ENCODE peak calls at places on chromosomes 2 and 18, in four cellular contexts. B, O, S and Y are unnamed samples.

GRCh38 chr18:49026501-49027378 is 76.0 kb upstream of the SMAD7 start:
- DNase-seq in B (peak; percentile 38), S (no peak), O (no peak), Y (no peak)

GRCh38 chr2:224723606-224724217 is 7.5 kb upstream of the CCDC195 start:
- DNase-seq in B (no peak), O (no peak), S (no peak), Y (no peak)

GRCh38 chr2:152132321-152132720 is 33.5 kb upstream of the CACNB4 start:
- DNase-seq in S (no peak), B (no peak), O (no peak), Y (no peak)

GRCh38 chr2:186554850-186555785 is 34.7 kb upstream of the ITGAV start:
- DNase-seq in B (no peak), O (no peak), S (no peak), Y (no peak)

GRCh38 chr18:49985246-49985645 is 171.9 kb upstream of the ACAA2 start:
- DNase-seq in B (no peak), S (no peak), O (no peak), Y (no peak)

GRCh38 chr2:64888591-64889309 is 100.4 kb upstream of the SLC1A4 start:
- DNase-seq in O (no peak), B (peak; percentile 70), S (no peak), Y (peak; percentile 55)

GRCh38 chr2:56337342-56337741 is 153.6 kb downstream of the CCDC85A start:
- DNase-seq in B (no peak), S (no peak), O (no peak), Y (no peak)

GRCh38 chr18:26103579-26103978 is 13.2 kb upstream of the SS18 start:
- DNase-seq in O (peak; percentile 14), B (peak; percentile 84), S (peak; percentile 54), Y (no peak)

GRCh38 chr18:111292-112014 is 46.9 kb upstream of the USP14 start:
- DNase-seq in B (peak; percentile 85), O (peak; percentile 78), S (no peak), Y (no peak)

GRCh38 chr2:217993817-217994459 is 8.9 kb downstream of the TNS1 start:
- DNase-seq in O (peak; percentile 27), B (peak; percentile 93), S (peak; percentile 46), Y (no peak)

GRCh38 chr2:100407600-100407999 is 9.9 kb downstream of the CHST10 start:
- DNase-seq in B (no peak), O (no peak), S (no peak), Y (no peak)

GRCh38 chr2:37156857-37157714 is at the start of gene EIF2AK2:
- DNase-seq in B (peak; percentile 86), S (peak; percentile 58), O (peak; percentile 91), Y (no peak)

GRCh38 chr18:74454279-74454741 is 2.8 kb downstream of the DIPK1C start:
- DNase-seq in O (no peak), S (no peak), B (no peak), Y (no peak)

GRCh38 chr2:188395903-188396699 is 104.4 kb downstream of the GULP1 start:
- DNase-seq in S (no peak), B (no peak), O (no peak), Y (no peak)

GRCh38 chr2:159030674-159031380 is 62.4 kb downstream of the TANC1 start:
- DNase-seq in O (no peak), B (no peak), S (no peak), Y (no peak)

GRCh38 chr18:76306685-76307292 is 188.3 kb downstream of the ZNF516 start:
- DNase-seq in B (peak; percentile 71), S (peak; percentile 0), O (peak; percentile 95), Y (no peak)

GRCh38 chr2:226124548-226125011 is 675.0 kb downstream of the IRS1 start:
- DNase-seq in B (no peak), O (no peak), S (no peak), Y (no peak)

GRCh38 chr18:6269933-6270332 is 144.8 kb downstream of the L3MBTL4 start:
- DNase-seq in S (no peak), B (no peak), O (no peak), Y (no peak)

GRCh38 chr2:161343235-161343634 is 35.0 kb downstream of the PSMD14 start:
- DNase-seq in O (no peak), B (no peak), S (no peak), Y (no peak)

GRCh38 chr2:161344737-161345136 is 36.5 kb downstream of the PSMD14 start:
- DNase-seq in S (no peak), B (no peak), O (no peak), Y (no peak)
- H3K4me2 ChIP-seq in S (no peak overlapping the region), B (no peak overlapping the region), O (no peak overlapping the region), Y (no peak overlapping the region)

GRCh38 chr18:2293109-2293839 is 278.0 kb downstream of the METTL4 start:
- DNase-seq in O (peak; percentile 30), B (peak; percentile 55), S (peak; percentile 51), Y (no peak)
- H2AFZ ChIP-seq in O (no peak overlapping the region), B (peak overlapping the region; percentile 51), S (peak overlapping the region; percentile 84), Y (peak overlapping the region; percentile 51)

GRCh38 chr2:181911830-181912229 is 20.3 kb downstream of the ITPRID2 start:
- DNase-seq in S (no peak), B (no peak), O (peak; percentile 82), Y (no peak)

GRCh38 chr2:181904022-181904632 is 12.6 kb downstream of the ITPRID2 start:
- DNase-seq in B (no peak), O (peak; percentile 38), S (peak; percentile 42), Y (no peak)

GRCh38 chr2:181907005-181907549 is 15.5 kb downstream of the ITPRID2 start:
- DNase-seq in S (no peak), B (no peak), O (peak; percentile 52), Y (no peak)

GRCh38 chr2:181910028-181910763 is 18.7 kb downstream of the ITPRID2 start:
- DNase-seq in B (no peak), S (no peak), O (no peak), Y (no peak)

DNA sequence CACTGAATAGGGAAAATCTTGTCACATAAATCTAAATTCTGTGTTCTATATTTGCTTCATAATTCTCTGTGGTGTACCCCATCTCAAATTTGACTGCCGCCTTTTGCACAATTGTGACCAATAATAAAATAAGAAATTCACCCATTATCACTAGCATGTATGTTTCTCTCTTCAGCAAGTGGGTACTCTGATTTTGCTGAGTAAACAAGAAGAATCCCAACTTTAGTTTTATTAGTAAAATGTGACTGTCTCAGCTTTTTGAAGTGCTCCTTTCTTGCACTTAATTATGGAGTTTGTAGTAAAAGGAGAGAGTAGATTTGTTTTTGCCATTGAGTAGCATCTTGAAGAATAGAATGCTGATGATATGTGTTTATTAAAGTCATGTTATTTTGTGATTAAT is 16.1 kb downstream of the ITPRID2 start:
- DNase-seq in B (no peak), S (no peak), O (no peak), Y (no peak)
- H3K4me2 ChIP-seq in B (no peak overlapping the region), S (no peak overlapping the region), O (peak overlapping the region; percentile 66), Y (no peak overlapping the region)

GRCh38 chr2:8573942-8574195 is 108.0 kb upstream of the ID2 start:
- DNase-seq in O (no peak), B (no peak), S (no peak), Y (no peak)

GRCh38 chr2:8576525-8577157 is 105.2 kb upstream of the ID2 start:
- DNase-seq in S (peak; percentile 91), O (no peak), B (no peak), Y (no peak)

GRCh38 chr2:8575810-8576423 is 105.9 kb upstream of the ID2 start:
- DNase-seq in B (no peak), O (no peak), S (peak; percentile 55), Y (no peak)

GRCh38 chr2:8574196-8575010 is 107.5 kb upstream of the ID2 start:
- DNase-seq in B (no peak), O (no peak), S (peak; percentile 96), Y (no peak)

GRCh38 chr2:8575011-8575750 is 106.7 kb upstream of the ID2 start:
- DNase-seq in S (peak; percentile 84), O (no peak), B (no peak), Y (no peak)
- H2AFZ ChIP-seq in S (no peak overlapping the region), O (no peak overlapping the region), B (no peak overlapping the region), Y (no peak overlapping the region)

DNA sequence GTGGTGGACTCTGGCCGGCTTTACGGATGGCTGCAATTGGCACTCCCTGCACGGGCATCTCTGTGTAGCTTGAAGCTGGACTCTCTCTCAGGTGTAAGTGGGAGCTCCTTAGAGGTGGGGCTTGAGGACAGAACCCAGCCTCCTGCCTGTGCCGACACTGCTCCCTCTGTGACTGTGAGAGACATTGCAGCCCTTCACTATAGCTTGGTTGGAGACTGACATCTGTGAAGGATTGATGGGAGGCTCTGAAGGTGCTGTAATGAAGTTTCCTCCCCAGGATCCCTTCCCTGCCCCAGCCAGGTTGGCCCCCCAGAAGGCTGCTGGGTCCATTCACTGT is 166.7 kb downstream of the SH3RF3 start:
- DNase-seq in S (no peak), O (peak; percentile 81), B (no peak), Y (no peak)
- H3K4me2 ChIP-seq in S (no peak overlapping the region), O (peak overlapping the region; percentile 61), B (no peak overlapping the region), Y (no peak overlapping the region)

GRCh38 chr2:219803294-219803693 is 175.9 kb downstream of the SLC4A3 start:
- DNase-seq in S (no peak), O (no peak), B (no peak), Y (no peak)
- H2AFZ ChIP-seq in S (no peak overlapping the region), O (no peak overlapping the region), B (no peak overlapping the region), Y (no peak overlapping the region)

DNA sequence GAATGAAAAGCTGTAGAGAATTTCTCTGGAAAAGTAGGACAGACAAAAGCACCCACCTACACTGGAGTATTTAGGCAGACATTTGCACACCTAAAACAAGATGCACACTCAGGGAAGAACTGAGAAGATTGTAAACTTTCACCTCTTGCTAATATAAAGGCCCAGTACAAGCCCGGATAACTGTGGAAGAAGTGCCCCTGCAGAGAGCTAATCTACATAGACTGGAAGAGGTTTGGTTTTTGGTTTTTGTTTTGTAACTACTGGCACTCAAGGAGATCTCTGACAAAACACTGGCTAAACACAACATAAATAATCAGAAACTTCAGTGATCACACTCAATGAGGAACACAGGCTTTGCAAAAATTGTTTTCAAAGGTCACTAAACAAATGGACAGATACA is 782.2 kb upstream of the SLC8A1 start:
- DNase-seq in O (no peak), S (no peak), B (no peak), Y (no peak)
- H3K4me2 ChIP-seq in O (no peak overlapping the region), S (no peak overlapping the region), B (no peak overlapping the region), Y (no peak overlapping the region)